ENCODE peak calls at places on chromosomes 3 and 15, in five cellular contexts. Q, R, G, W and J are unnamed samples.

GRCh38 chr3:133568294-133569014 is 5.0 kb upstream of the CDV3 start:
- DNase-seq in Q (peak), R (no peak), G (peak), W (no peak), J (no peak)

GRCh38 chr15:55289573-55290360 is at the start of gene RAB27A:
- DNase-seq in Q (peak), R (no peak), G (peak), W (peak), J (peak)

GRCh38 chr15:57133127-57133968 is 214.9 kb downstream of the TCF12 start:
- DNase-seq in Q (peak), R (peak), G (no peak), W (no peak), J (no peak)

GRCh38 chr15:82122754-82123400 is 77.1 kb upstream of the MEX3B start:
- DNase-seq in Q (peak), R (no peak), G (peak), W (peak), J (no peak)

GRCh38 chr15:58546635-58547627 is 115.1 kb downstream of the LIPC start:
- DNase-seq in Q (peak), R (no peak), G (peak), W (peak), J (no peak)

GRCh38 chr3:18812316-18812715 is 336.0 kb upstream of the KCNH8 start:
- DNase-seq in Q (no peak), R (no peak), G (peak), W (no peak), J (no peak)

GRCh38 chr15:53307952-53308624 is 451.4 kb downstream of the WDR72 start:
- DNase-seq in Q (no peak), R (no peak), G (no peak), W (no peak), J (no peak)

GRCh38 chr15:100713163-100713867 is 110.9 kb downstream of the ASB7 start:
- DNase-seq in Q (peak), R (no peak), G (peak), W (peak), J (peak)

GRCh38 chr3:185732782-185733181 is 92.1 kb downstream of the IGF2BP2 start:
- DNase-seq in Q (peak), R (no peak), G (peak), W (no peak), J (no peak)

GRCh38 chr15:49876401-49877038 is 242.5 kb downstream of the ATP8B4 start:
- DNase-seq in Q (no peak), R (peak), G (peak), W (no peak), J (peak)

GRCh38 chr3:111989061-111989678 is 9.6 kb upstream of the TAGLN3 start:
- DNase-seq in Q (peak), R (no peak), G (peak), W (no peak), J (no peak)

GRCh38 chr3:133890972-133891644 is 4.6 kb downstream of the RAB6B start:
- DNase-seq in Q (peak), R (no peak), G (no peak), W (no peak), J (no peak)

GRCh38 chr3:83003917-83004316 is 1242.5 kb upstream of the GBE1 start:
- DNase-seq in Q (no peak), R (no peak), G (no peak), W (no peak), J (no peak)

GRCh38 chr15:58770519-58770856 is 614 bp upstream of the MINDY2 start:
- DNase-seq in Q (peak), R (no peak), G (peak), W (no peak), J (no peak)

GRCh38 chr15:51494411-51495314 is 127.9 kb downstream of the DMXL2 start:
- DNase-seq in Q (no peak), R (no peak), G (peak), W (no peak), J (no peak)

GRCh38 chr15:22958487-22959280 is 21.5 kb downstream of the CYFIP1 start:
- DNase-seq in Q (no peak), R (no peak), G (no peak), W (no peak), J (no peak)

GRCh38 chr3:46670891-46671427 is 22.5 kb downstream of the ALS2CL start:
- DNase-seq in Q (no peak), R (no peak), G (no peak), W (no peak), J (peak)

GRCh38 chr3:157166559-157166958 is 6.6 kb upstream of the CCNL1 start:
- DNase-seq in Q (no peak), R (no peak), G (no peak), W (no peak), J (no peak)